ENCODE peak calls at places on chromosomes 13 and 19, in four cellular contexts. A, R, V and O are unnamed samples.

GRCh38 chr19:3721131-3721899 is 13.1 kb downstream of the TJP3 start:
- DNase-seq in V (peak), A (peak), R (peak), O (peak)

GRCh38 chr19:728011-728410 is 19.3 kb downstream of the PALM start:
- DNase-seq in V (no peak), R (no peak), A (no peak), O (no peak)

GRCh38 chr13:106701810-106702341 is 133.9 kb upstream of the ARGLU1 start:
- DNase-seq in A (no peak), R (no peak), V (no peak), O (no peak)

GRCh38 chr19:10896851-10897526 is 25.6 kb downstream of the CARM1 start:
- DNase-seq in V (no peak), A (no peak), R (no peak), O (no peak)

GRCh38 chr13:36076211-36076610 is 55.0 kb downstream of the DCLK1 start:
- DNase-seq in V (no peak), R (no peak), A (no peak), O (no peak)

GRCh38 chr19:2610637-2611482 is 91.6 kb downstream of the GNG7 start:
- DNase-seq in R (peak), A (peak), V (peak), O (peak)

GRCh38 chr13:38348890-38349289 is 761 bp upstream of the UFM1 start:
- DNase-seq in A (peak), V (peak), R (peak), O (no peak)

GRCh38 chr13:46893820-46894533 is 2.9 kb downstream of the HTR2A start:
- DNase-seq in A (peak), R (peak), V (peak), O (peak)

GRCh38 chr13:25249001-25249543 is 38.2 kb downstream of the MTMR6 start:
- DNase-seq in A (no peak), R (no peak), V (no peak), O (no peak)

GRCh38 chr19:39401549-39402416 is 4.9 kb upstream of the ZFP36 start:
- DNase-seq in V (peak), R (no peak), A (peak), O (no peak)

GRCh38 chr19:19539738-19540703 is 2.0 kb downstream of the CILP2 start:
- DNase-seq in A (no peak), R (no peak), V (peak), O (no peak)

GRCh38 chr13:43785681-43786471 is 896 bp downstream of the ENOX1 start:
- DNase-seq in R (peak), A (no peak), V (peak), O (no peak)

GRCh38 chr13:21079761-21080730 is 18.7 kb upstream of the LATS2 start:
- DNase-seq in V (no peak), R (no peak), A (no peak), O (no peak)

GRCh38 chr19:13832096-13832495 is 36.9 kb downstream of the ZSWIM4 start:
- DNase-seq in A (no peak), R (no peak), V (no peak), O (no peak)

GRCh38 chr19:10406191-10406590 is 2.8 kb upstream of the CDC37 start:
- DNase-seq in V (no peak), R (no peak), A (no peak), O (no peak)

GRCh38 chr13:104779311-104779710 is 1713.1 kb upstream of the SLC10A2 start:
- DNase-seq in V (no peak), R (peak), A (no peak), O (no peak)

GRCh38 chr19:50039968-50040367 is 14.2 kb downstream of the ZNF473 start:
- DNase-seq in A (no peak), R (no peak), V (no peak), O (no peak)

GRCh38 chr19:3821857-3822364 is 35.7 kb upstream of the MATK start:
- DNase-seq in R (peak), V (peak), A (peak), O (peak)

GRCh38 chr13:43874512-43875092 is 4.9 kb downstream of the CCDC122 start:
- DNase-seq in A (no peak), V (no peak), R (no peak), O (no peak)

GRCh38 chr19:7272856-7273578 is 21.2 kb downstream of the INSR start:
- DNase-seq in A (no peak), V (no peak), R (no peak), O (no peak)

GRCh38 chr19:15629003-15629880 is 11.5 kb upstream of the CYP4F3 start:
- DNase-seq in V (peak), R (peak), A (peak), O (peak)

GRCh38 chr13:100837611-100838010 is 163.0 kb upstream of the TMTC4 start:
- DNase-seq in A (no peak), V (no peak), R (no peak), O (no peak)